ENCODE peak calls at places on chromosomes 2 and 18, in five cellular contexts. S, M, Z, D and R are unnamed samples.

GRCh38 chr2:26330604-26331003 is 15.3 kb upstream of the SELENOI start:
- ATAC-seq in S (no peak), M (no peak), Z (no peak), D (peak; percentile 37), R (no peak)

GRCh38 chr2:218013289-218013688 is 10.5 kb upstream of the TNS1 start:
- ATAC-seq in S (no peak), M (no peak), Z (no peak), D (no peak), R (no peak)

GRCh38 chr18:21205695-21206094 is 36.3 kb upstream of the GREB1L start:
- ATAC-seq in S (no peak), M (no peak), Z (no peak), D (no peak), R (no peak)

GRCh38 chr2:220785181-220785580 is 786.9 kb downstream of the EPHA4 start:
- ATAC-seq in S (no peak), M (no peak), Z (no peak), D (no peak), R (no peak)

GRCh38 chr2:26914286-26914962 is 56.0 kb upstream of the MAPRE3 start:
- ATAC-seq in S (no peak), M (peak; percentile 51), Z (no peak), D (peak; percentile 59), R (no peak)

GRCh38 chr2:55063226-55063625 is 13.0 kb upstream of the RTN4 start:
- ATAC-seq in S (no peak), M (peak; percentile 42), Z (peak; percentile 38), D (no peak), R (no peak)

GRCh38 chr18:77376733-77377094 is 127.1 kb downstream of the GALR1 start:
- ATAC-seq in S (no peak), M (no peak), Z (no peak), D (no peak), R (no peak)

GRCh38 chr2:153971914-153972313 is 100.2 kb downstream of the GALNT13 start:
- ATAC-seq in S (no peak), M (no peak), Z (no peak), D (no peak), R (no peak)

GRCh38 chr18:36327352-36328316 is 30.1 kb downstream of the FHOD3 start:
- ATAC-seq in S (no peak), M (no peak), Z (peak; percentile 71), D (no peak), R (no peak)

GRCh38 chr2:3126686-3127278 is 250.8 kb downstream of the EIPR1 start:
- ATAC-seq in S (no peak), M (no peak), Z (no peak), D (no peak), R (no peak)

GRCh38 chr2:229896857-229897256 is 25.0 kb downstream of the TRIP12 start:
- ATAC-seq in S (no peak), M (no peak), Z (no peak), D (no peak), R (no peak)

GRCh38 chr2:74101574-74102300 is 46.0 kb downstream of the BOLA3 start:
- ATAC-seq in S (no peak), M (no peak), Z (no peak), D (no peak), R (no peak)

GRCh38 chr18:59272971-59273935 is at the start of gene RAX:
- ATAC-seq in S (no peak), M (peak; percentile 99), Z (peak; percentile 62), D (peak; percentile 19), R (no peak)

GRCh38 chr2:38174646-38175096 is 98.7 kb upstream of the CYP1B1 start:
- ATAC-seq in S (peak; percentile 78), M (no peak), Z (no peak), D (no peak), R (peak; percentile 72)

GRCh38 chr18:62486290-62486964 is 36.4 kb upstream of the ZCCHC2 start:
- ATAC-seq in S (peak; percentile 75), M (peak; percentile 59), Z (peak; percentile 27), D (peak; percentile 90), R (no peak)

DNA sequence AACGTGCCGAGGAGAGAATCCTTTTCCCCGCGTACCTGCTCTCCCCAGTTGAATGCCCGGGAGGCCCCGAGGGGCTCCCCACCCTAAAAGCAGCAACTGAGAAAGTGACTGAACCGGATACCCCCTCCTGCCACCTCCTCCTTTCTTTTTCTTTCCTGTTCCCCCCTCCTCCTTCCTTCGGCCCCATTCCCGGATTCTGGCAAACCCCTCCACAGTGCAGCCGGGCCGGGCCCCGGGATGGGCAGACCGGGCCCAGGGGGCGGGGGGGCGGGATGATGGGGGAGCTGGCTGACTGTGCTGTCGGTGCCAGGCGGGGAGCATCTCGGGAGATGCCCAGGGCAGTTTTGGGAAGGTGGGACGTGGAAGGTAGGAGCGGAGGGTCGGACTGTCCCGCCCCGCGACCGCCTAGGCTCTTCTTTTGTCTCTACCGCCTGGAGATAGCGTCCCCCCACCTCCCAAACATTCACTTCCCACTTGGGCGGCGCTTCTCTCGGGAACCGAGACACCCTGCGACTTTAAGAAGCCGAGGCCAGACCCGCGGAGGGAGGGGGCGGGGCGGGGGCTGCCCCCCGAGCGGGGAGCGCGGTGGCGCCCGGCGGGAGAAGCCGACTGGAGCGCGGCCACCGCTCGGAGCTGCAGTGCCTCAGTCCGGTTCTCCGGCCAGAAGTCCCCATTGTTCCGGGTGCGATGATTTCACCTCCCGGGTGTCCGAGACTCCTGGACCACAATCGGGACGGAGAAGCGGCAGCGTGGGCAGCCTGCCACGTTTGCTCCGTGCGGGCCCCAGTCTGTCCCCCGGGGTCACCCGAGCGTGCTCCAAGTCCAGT is 8.2 kb downstream of the DLX2 start:
- ATAC-seq in S (no peak), M (no peak), Z (no peak), D (peak; percentile 15), R (no peak)
- TF ChIP-seq EP300 in S (no peak), M (no peak), Z (no peak), D (no peak), R (no peak)

GRCh38 chr2:45046786-45047185 is 37.5 kb upstream of the SIX2 start:
- ATAC-seq in S (no peak), M (no peak), Z (no peak), D (no peak), R (no peak)

GRCh38 chr2:45045706-45046105 is 36.5 kb upstream of the SIX2 start:
- ATAC-seq in S (no peak), M (no peak), Z (no peak), D (no peak), R (no peak)

GRCh38 chr2:45040786-45041185 is 31.5 kb upstream of the SIX2 start:
- ATAC-seq in S (no peak), M (no peak), Z (no peak), D (no peak), R (no peak)

GRCh38 chr2:45044916-45045315 is 35.7 kb upstream of the SIX2 start:
- ATAC-seq in S (no peak), M (no peak), Z (no peak), D (no peak), R (no peak)

GRCh38 chr2:45043171-45043570 is 33.9 kb upstream of the SIX2 start:
- ATAC-seq in S (no peak), M (no peak), Z (no peak), D (no peak), R (no peak)
- TF ChIP-seq CTCF in S (no peak), M (no peak), Z (no peak), D (no peak), R (no peak)

GRCh38 chr18:13235326-13235937 is 16.9 kb downstream of the LDLRAD4 start:
- ATAC-seq in S (no peak), M (no peak), Z (no peak), D (no peak), R (peak; percentile 34)

GRCh38 chr18:13237073-13237472 is 18.5 kb downstream of the LDLRAD4 start:
- ATAC-seq in S (no peak), M (no peak), Z (no peak), D (no peak), R (no peak)

GRCh38 chr18:13234528-13234795 is 15.9 kb downstream of the LDLRAD4 start:
- ATAC-seq in S (no peak), M (no peak), Z (no peak), D (peak; percentile 29), R (no peak)

GRCh38 chr18:13236411-13236810 is 17.9 kb downstream of the LDLRAD4 start:
- ATAC-seq in S (no peak), M (no peak), Z (no peak), D (no peak), R (no peak)

DNA sequence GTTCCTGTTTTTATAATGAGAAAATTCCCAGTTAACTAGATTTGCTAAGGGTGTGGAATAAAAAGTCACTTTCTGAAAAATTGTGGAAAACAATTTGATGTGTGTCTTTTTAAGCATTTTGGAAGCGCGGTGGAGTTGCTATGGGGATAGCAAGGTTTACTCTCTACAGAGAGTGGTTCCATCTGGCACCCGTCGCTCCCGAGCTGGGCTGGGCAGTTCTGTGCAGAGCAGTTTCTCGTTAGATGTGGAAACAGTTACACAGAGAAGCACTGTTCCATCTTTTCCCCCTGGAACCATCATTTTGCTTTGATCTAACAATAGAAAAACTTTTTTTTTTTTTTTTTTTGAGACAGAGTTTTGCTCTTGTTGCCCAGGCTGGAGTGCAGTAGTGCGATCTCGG is 17.4 kb downstream of the LDLRAD4 start:
- ATAC-seq in S (no peak), M (no peak), Z (no peak), D (no peak), R (peak; percentile 90)
- TF ChIP-seq POLR2AphosphoS5 in S (no peak), M (no peak), Z (no peak), D (no peak), R (peak; percentile 64)

GRCh38 chr2:211591456-211591855 is 947.1 kb downstream of the ERBB4 start:
- ATAC-seq in S (no peak), M (no peak), Z (no peak), D (no peak), R (no peak)
- TF ChIP-seq EP300 in S (no peak), M (no peak), Z (no peak), D (no peak), R (no peak)

GRCh38 chr2:222861411-222862067 is 703 bp downstream of the ACSL3 start:
- ATAC-seq in S (peak; percentile 71), M (peak; percentile 35), Z (peak; percentile 46), D (no peak), R (peak; percentile 64)
- TF ChIP-seq CTCF in S (no peak), M (no peak), Z (no peak), D (no peak), R (no peak)

DNA sequence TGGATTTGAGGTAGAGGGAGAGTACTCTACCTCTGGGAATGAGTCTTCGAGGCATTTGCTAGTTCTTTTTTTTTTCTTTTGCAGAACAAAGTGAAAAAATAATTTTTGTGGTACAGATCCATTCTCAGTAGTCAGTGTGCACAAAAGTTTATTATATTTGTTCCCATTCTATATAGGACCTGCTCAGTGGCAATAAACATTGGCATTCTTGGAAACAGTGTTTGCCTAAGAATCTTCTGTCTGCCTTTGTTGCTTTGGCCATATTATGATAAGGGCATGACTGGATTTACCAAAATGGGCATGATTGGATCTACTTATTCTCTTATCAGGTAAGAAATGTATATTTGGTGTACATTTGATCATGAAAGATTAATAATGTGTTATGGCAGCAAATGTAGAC is 583.3 kb downstream of the PLCL1 start:
- ATAC-seq in S (no peak), M (no peak), Z (no peak), D (no peak), R (no peak)
- TF ChIP-seq POLR2AphosphoS5 in S (no peak), M (no peak), Z (no peak), D (no peak), R (no peak)